ENCODE peak calls at places on chromosome 2, in five cellular contexts. J is mesendoderm; T is IMR-90; H is activated T-cell treated with anti-CD3 and anti-CD28 coated beads, Interleukin-2, amount 50 U/mL, for 24 hours; B is stimulated activated CD4-positive, alpha-beta T cell treated with anti-CD3 and anti-CD28 coated beads, TNF-alpha, amount 100 ng/mL, for 4 hours. W is an unnamed sample.

GRCh38 chr2:232490221-232491138 is 2.8 kb upstream of the ECEL1 start:
- DNase-seq in T (no peak), B (no peak), H (no peak), J (no peak), W (no peak)

GRCh38 chr2:152618188-152618564 is 99.1 kb downstream of the PRPF40A start:
- DNase-seq in H (no peak), T (no peak), B (no peak), J (no peak), W (no peak)

GRCh38 chr2:33529771-33530481 is 53.5 kb downstream of the RASGRP3 start:
- DNase-seq in B (no peak), T (peak), H (no peak), J (peak), W (peak)

GRCh38 chr2:64854773-64855237 is 134.4 kb upstream of the SLC1A4 start:
- DNase-seq in B (no peak), T (peak), J (no peak), H (no peak), W (peak)

GRCh38 chr2:3377279-3377611 is 373 bp downstream of the EIPR1 start:
- DNase-seq in J (peak), T (peak), B (no peak), H (no peak), W (peak)

GRCh38 chr2:37471994-37472393 is 127.6 kb downstream of the QPCT start:
- DNase-seq in J (no peak), B (no peak), T (peak), H (no peak), W (no peak)

GRCh38 chr2:131056204-131056975 is 36.9 kb downstream of the FAM168B start:
- DNase-seq in B (no peak), T (no peak), J (no peak), H (no peak), W (no peak)

GRCh38 chr2:203819434-203820133 is 48.0 kb upstream of the CTLA4 start:
- DNase-seq in B (no peak), H (no peak), J (no peak), T (no peak), W (no peak)

GRCh38 chr2:219230201-219230540 is 565 bp downstream of the ANKZF1 start:
- DNase-seq in H (peak), B (no peak), J (peak), T (peak), W (peak)

W was measured in K562.